ENCODE peak calls at places on chromosomes 2 and 18, in ten cellular contexts. Q, K, T, F, U, G, Y, N, S and M are unnamed samples.
A peak's percentile ranks its signal among the peaks of the same experiment; 100 is the strongest.

GRCh38 chr2:230209422-230210051 is 10.2 kb downstream of the SP110 start:
- DNase-seq in T (no peak), U (no peak), F (no peak), K (no peak), Y (no peak), G (no peak), N (no peak), Q (no peak), S (no peak), M (no peak)

GRCh38 chr2:115739574-115739973 is 1297.1 kb downstream of the DPP10 start:
- DNase-seq in G (no peak), K (no peak), Q (no peak), Y (peak; percentile 7), F (peak; percentile 40), T (no peak), S (no peak), N (no peak), U (no peak), M (no peak)

GRCh38 chr2:86072271-86072858 is 33.3 kb downstream of the POLR1A start:
- DNase-seq in S (no peak), U (no peak), T (no peak), Q (no peak), Y (no peak), N (no peak), K (peak; percentile 49), G (no peak), F (no peak), M (no peak)

GRCh38 chr2:20633001-20633400 is 17.9 kb downstream of the HS1BP3 start:
- DNase-seq in N (no peak), G (no peak), F (no peak), T (no peak), U (no peak), K (no peak), S (no peak), Y (no peak), Q (no peak), M (no peak)

GRCh38 chr18:12838178-12838634 is 45.8 kb downstream of the PTPN2 start:
- DNase-seq in S (peak; percentile 39), K (peak; percentile 97), F (no peak), T (peak; percentile 64), N (peak; percentile 43), Q (no peak), G (no peak), Y (no peak), U (peak; percentile 94), M (no peak)

GRCh38 chr2:235330775-235331438 is 162.9 kb upstream of the AGAP1 start:
- DNase-seq in T (peak; percentile 68), N (no peak), G (no peak), F (no peak), K (peak; percentile 25), S (no peak), U (peak; percentile 74), Q (peak; percentile 54), Y (no peak), M (no peak)

GRCh38 chr2:86042256-86043168 is 63.2 kb downstream of the POLR1A start:
- DNase-seq in S (no peak), Y (no peak), N (peak; percentile 8), T (no peak), K (no peak), U (no peak), G (no peak), F (no peak), Q (no peak), M (no peak)

GRCh38 chr2:208025814-208026184 is 472 bp upstream of the PLEKHM3 start:
- DNase-seq in F (peak; percentile 13), K (no peak), G (peak; percentile 37), S (no peak), U (no peak), T (no peak), Q (no peak), N (no peak), Y (no peak), M (no peak)

GRCh38 chr2:140734992-140735391 is 1395.8 kb downstream of the LRP1B start:
- DNase-seq in U (no peak), Q (no peak), G (no peak), Y (no peak), K (no peak), F (no peak), N (no peak), T (no peak), S (no peak), M (no peak)

GRCh38 chr2:225771691-225772090 is 372.2 kb downstream of the NYAP2 start:
- DNase-seq in Y (no peak), U (no peak), S (no peak), Q (no peak), T (no peak), G (no peak), K (no peak), F (no peak), N (no peak), M (no peak)

GRCh38 chr2:36270758-36271157 is 84.8 kb upstream of the CRIM1 start:
- DNase-seq in K (no peak), N (no peak), G (no peak), Y (no peak), S (no peak), T (no peak), Q (no peak), F (peak; percentile 87), U (no peak), M (no peak)

GRCh38 chr18:32893915-32894314 is 121.1 kb upstream of the KLHL14 start:
- DNase-seq in T (no peak), K (no peak), Q (no peak), G (no peak), U (no peak), S (no peak), Y (no peak), N (no peak), F (no peak), M (no peak)
- TF ChIP-seq CTCF in T (peak; percentile 38), K (no peak), Q (peak; percentile 18), G (no peak), U (no peak), S (peak; percentile 3), Y (peak; percentile 38), N (no peak), F (peak; percentile 39), M (no peak)

GRCh38 chr2:197147942-197148341 is 162.6 kb downstream of the ANKRD44 start:
- DNase-seq in U (no peak), T (no peak), K (no peak), G (no peak), Y (no peak), N (no peak), F (no peak), Q (no peak), S (no peak), M (no peak)

GRCh38 chr2:197148401-197148800 is 162.2 kb downstream of the ANKRD44 start:
- DNase-seq in S (no peak), U (no peak), Y (no peak), G (no peak), F (no peak), N (no peak), K (no peak), Q (no peak), T (no peak), M (no peak)

GRCh38 chr2:197149546-197149945 is 161.0 kb downstream of the ANKRD44 start:
- DNase-seq in F (no peak), S (no peak), K (no peak), Q (no peak), N (no peak), Y (no peak), U (no peak), G (no peak), T (no peak), M (no peak)

GRCh38 chr2:197158138-197158537 is 152.4 kb downstream of the ANKRD44 start:
- DNase-seq in T (no peak), K (no peak), G (no peak), Q (no peak), S (no peak), F (no peak), Y (no peak), U (no peak), N (no peak), M (no peak)

DNA sequence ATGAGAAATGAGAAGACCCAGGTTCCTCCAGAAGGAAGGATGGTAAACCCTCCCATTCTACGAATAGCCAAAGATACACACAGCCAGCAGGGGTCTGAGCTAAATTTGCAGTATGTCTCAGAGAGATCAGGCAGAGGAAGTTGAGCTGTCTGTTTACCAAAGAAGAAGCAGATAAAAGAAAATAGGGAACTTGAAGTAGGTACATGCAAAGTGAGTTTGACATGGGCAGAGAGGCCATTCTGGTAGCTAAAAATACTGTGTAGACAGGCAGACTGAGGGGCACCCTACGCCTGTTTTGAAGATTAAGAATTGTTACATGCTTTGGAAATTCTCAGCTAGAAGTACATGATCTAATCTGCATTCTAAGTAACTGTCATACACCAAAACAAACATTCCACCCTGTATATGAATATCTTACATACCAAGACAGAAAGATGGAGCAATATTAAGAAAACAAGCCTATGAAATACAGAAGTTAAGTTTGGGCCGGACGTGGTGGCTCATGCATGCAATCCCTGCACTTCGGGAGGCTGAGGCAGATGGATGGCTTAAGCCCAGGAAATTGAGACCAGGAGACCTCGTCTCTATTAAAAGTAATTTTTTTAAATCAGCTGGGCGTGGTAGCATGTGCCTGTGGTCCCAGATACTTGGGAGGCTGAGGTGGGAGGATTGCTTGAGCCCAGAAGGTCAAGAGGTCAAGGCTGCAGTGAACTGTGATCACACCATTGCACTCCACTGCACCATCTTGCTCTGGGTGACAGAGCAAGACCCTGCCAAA is 157.9 kb downstream of the ANKRD44 start:
- DNase-seq in U (peak; percentile 56), T (no peak), N (no peak), Q (no peak), K (peak; percentile 25), Y (no peak), F (no peak), G (peak; percentile 40), S (no peak), M (no peak)
- TF ChIP-seq CTCF in U (no peak), T (peak; percentile 40), N (no peak), Q (no peak), K (no peak), Y (no peak), F (no peak), G (no peak), S (no peak), M (no peak)

DNA sequence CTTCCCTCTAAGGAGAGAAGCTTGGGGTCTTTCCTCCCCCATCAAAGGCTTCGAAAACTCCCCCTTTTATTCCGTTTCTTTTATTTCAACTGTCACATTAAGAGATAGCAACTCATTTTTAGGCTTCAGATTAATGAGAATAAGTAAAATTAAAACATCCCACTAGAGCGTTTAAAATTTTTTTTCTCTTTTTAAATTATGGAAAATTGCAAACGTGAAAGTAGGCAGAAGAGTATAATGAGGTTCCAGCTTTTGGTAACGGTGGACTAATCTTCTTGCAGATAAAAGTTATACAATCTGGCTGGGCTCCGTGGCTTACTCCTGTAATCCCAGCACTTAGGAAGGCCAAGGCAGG is 21.9 kb upstream of the RMP24 start:
- DNase-seq in Y (no peak), Q (no peak), F (no peak), S (no peak), K (no peak), G (no peak), U (no peak), N (no peak), T (no peak), M (no peak)
- TF ChIP-seq CTCF in Y (peak; percentile 1), Q (no peak), F (no peak), S (no peak), K (no peak), G (no peak), U (no peak), N (no peak), T (no peak), M (no peak)

DNA sequence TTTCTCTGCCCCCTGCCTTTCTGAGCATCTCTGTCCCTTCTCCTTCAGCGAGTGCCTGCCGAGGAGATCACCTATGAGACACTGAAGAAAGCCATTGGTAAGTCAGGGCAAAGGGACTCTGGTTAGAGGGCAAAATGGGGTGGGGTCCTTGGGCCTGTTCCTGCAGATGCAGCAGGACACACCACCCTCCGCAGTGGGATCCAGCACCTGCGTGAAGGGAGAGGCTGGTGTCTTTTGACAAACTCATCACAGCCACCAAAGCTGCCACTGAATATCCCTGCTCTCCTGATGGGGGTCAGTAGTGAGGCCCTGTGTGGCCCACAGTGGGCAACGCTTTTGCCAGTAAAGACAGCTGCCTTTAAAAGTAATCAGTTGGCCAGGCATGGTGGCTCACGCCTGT is 18.7 kb downstream of the POMC start:
- DNase-seq in N (no peak), U (no peak), Y (no peak), S (no peak), T (no peak), Q (no peak), G (no peak), F (no peak), K (no peak), M (no peak)
- TF ChIP-seq CTCF in N (no peak), U (no peak), Y (no peak), S (no peak), T (no peak), Q (no peak), G (no peak), F (no peak), K (no peak), M (no peak)